ENCODE peak calls at places on chromosome 2, in five cellular contexts. One of them, this sample, is unnamed.

GRCh38 chr2:119338826-119339561 is 27.6 kb downstream of the C2orf76 start:
- DNase-seq in naive thymus-derived CD8-positive, alpha-beta T cell: peak
- DNase-seq in GM13977: peak
- DNase-seq in AG08396: no peak
- DNase-seq in activated naive CD4-positive, alpha-beta T cell: no peak
- DNase-seq in this sample: no peak

GRCh38 chr2:2845267-2845666 is 514.2 kb upstream of the MYT1L start:
- DNase-seq in activated naive CD4-positive, alpha-beta T cell: no peak
- DNase-seq in naive thymus-derived CD8-positive, alpha-beta T cell: no peak
- DNase-seq in GM13977: no peak
- DNase-seq in AG08396: no peak
- DNase-seq in this sample: no peak

GRCh38 chr2:229634574-229635185 is 79.7 kb downstream of the DNER start:
- DNase-seq in naive thymus-derived CD8-positive, alpha-beta T cell: no peak
- DNase-seq in GM13977: no peak
- DNase-seq in activated naive CD4-positive, alpha-beta T cell: no peak
- DNase-seq in AG08396: no peak
- DNase-seq in this sample: no peak

GRCh38 chr2:127739800-127740199 is 38.5 kb downstream of the SFT2D3 start:
- DNase-seq in AG08396: no peak
- DNase-seq in naive thymus-derived CD8-positive, alpha-beta T cell: no peak
- DNase-seq in GM13977: no peak
- DNase-seq in activated naive CD4-positive, alpha-beta T cell: no peak
- DNase-seq in this sample: no peak

GRCh38 chr2:111122631-111123421 is 2.1 kb downstream of the BCL2L11 start:
- DNase-seq in AG08396: peak
- DNase-seq in activated naive CD4-positive, alpha-beta T cell: no peak
- DNase-seq in naive thymus-derived CD8-positive, alpha-beta T cell: peak
- DNase-seq in GM13977: peak
- DNase-seq in this sample: peak

GRCh38 chr2:234243871-234244565 is 193.5 kb downstream of the SPP2 start:
- DNase-seq in AG08396: no peak
- DNase-seq in naive thymus-derived CD8-positive, alpha-beta T cell: no peak
- DNase-seq in GM13977: no peak
- DNase-seq in activated naive CD4-positive, alpha-beta T cell: no peak
- DNase-seq in this sample: no peak

GRCh38 chr2:33859191-33859590 is 260.1 kb upstream of the FAM98A start:
- DNase-seq in naive thymus-derived CD8-positive, alpha-beta T cell: no peak
- DNase-seq in GM13977: no peak
- DNase-seq in AG08396: no peak
- DNase-seq in activated naive CD4-positive, alpha-beta T cell: no peak
- DNase-seq in this sample: no peak

GRCh38 chr2:150846691-150847090 is 359.2 kb upstream of the RND3 start:
- DNase-seq in naive thymus-derived CD8-positive, alpha-beta T cell: no peak
- DNase-seq in AG08396: no peak
- DNase-seq in activated naive CD4-positive, alpha-beta T cell: no peak
- DNase-seq in GM13977: no peak
- DNase-seq in this sample: no peak

GRCh38 chr2:195364015-195364965 is 292.7 kb upstream of the SLC39A10 start:
- DNase-seq in AG08396: peak
- DNase-seq in activated naive CD4-positive, alpha-beta T cell: no peak
- DNase-seq in naive thymus-derived CD8-positive, alpha-beta T cell: no peak
- DNase-seq in GM13977: no peak
- DNase-seq in this sample: peak

GRCh38 chr2:33579226-33579625 is 19.9 kb downstream of the FAM98A start:
- DNase-seq in naive thymus-derived CD8-positive, alpha-beta T cell: no peak
- DNase-seq in AG08396: no peak
- DNase-seq in activated naive CD4-positive, alpha-beta T cell: no peak
- DNase-seq in GM13977: no peak
- DNase-seq in this sample: no peak

GRCh38 chr2:134154269-134154668 is 99.6 kb upstream of the MGAT5 start:
- DNase-seq in naive thymus-derived CD8-positive, alpha-beta T cell: no peak
- DNase-seq in activated naive CD4-positive, alpha-beta T cell: no peak
- DNase-seq in AG08396: no peak
- DNase-seq in GM13977: peak
- DNase-seq in this sample: no peak

GRCh38 chr2:164922119-164922518 is 33.2 kb downstream of the SLC38A11 start:
- DNase-seq in GM13977: no peak
- DNase-seq in naive thymus-derived CD8-positive, alpha-beta T cell: no peak
- DNase-seq in AG08396: peak
- DNase-seq in activated naive CD4-positive, alpha-beta T cell: no peak
- DNase-seq in this sample: peak

GRCh38 chr2:190497428-190497827 is 37.1 kb downstream of the NEMP2 start:
- DNase-seq in naive thymus-derived CD8-positive, alpha-beta T cell: no peak
- DNase-seq in GM13977: no peak
- DNase-seq in activated naive CD4-positive, alpha-beta T cell: no peak
- DNase-seq in AG08396: no peak
- DNase-seq in this sample: no peak

GRCh38 chr2:133642831-133643230 is 74.6 kb upstream of the NCKAP5 start:
- DNase-seq in activated naive CD4-positive, alpha-beta T cell: no peak
- DNase-seq in AG08396: no peak
- DNase-seq in GM13977: no peak
- DNase-seq in naive thymus-derived CD8-positive, alpha-beta T cell: no peak
- DNase-seq in this sample: no peak

GRCh38 chr2:35585972-35586371 is 769.6 kb upstream of the CRIM1 start:
- DNase-seq in naive thymus-derived CD8-positive, alpha-beta T cell: no peak
- DNase-seq in AG08396: no peak
- DNase-seq in GM13977: no peak
- DNase-seq in activated naive CD4-positive, alpha-beta T cell: no peak
- DNase-seq in this sample: peak

GRCh38 chr2:189569295-189569925 is 11.2 kb downstream of the SLC40A1 start:
- DNase-seq in GM13977: no peak
- DNase-seq in AG08396: no peak
- DNase-seq in naive thymus-derived CD8-positive, alpha-beta T cell: no peak
- DNase-seq in activated naive CD4-positive, alpha-beta T cell: no peak
- DNase-seq in this sample: no peak

GRCh38 chr2:150989969-150990368 is 271.7 kb downstream of the RBM43 start:
- DNase-seq in AG08396: no peak
- DNase-seq in GM13977: no peak
- DNase-seq in activated naive CD4-positive, alpha-beta T cell: no peak
- DNase-seq in naive thymus-derived CD8-positive, alpha-beta T cell: no peak
- DNase-seq in this sample: no peak

GRCh38 chr2:238594796-238595749 is 168.3 kb downstream of the ASB1 start:
- DNase-seq in naive thymus-derived CD8-positive, alpha-beta T cell: no peak
- DNase-seq in activated naive CD4-positive, alpha-beta T cell: no peak
- DNase-seq in GM13977: no peak
- DNase-seq in AG08396: no peak
- DNase-seq in this sample: no peak

GRCh38 chr2:149161481-149162225 is 123.2 kb downstream of the LYPD6B start:
- DNase-seq in AG08396: no peak
- DNase-seq in activated naive CD4-positive, alpha-beta T cell: no peak
- DNase-seq in GM13977: no peak
- DNase-seq in naive thymus-derived CD8-positive, alpha-beta T cell: no peak
- DNase-seq in this sample: no peak

GRCh38 chr2:54984476-54984875 is 65.8 kb downstream of the RTN4 start:
- DNase-seq in AG08396: no peak
- DNase-seq in naive thymus-derived CD8-positive, alpha-beta T cell: no peak
- DNase-seq in activated naive CD4-positive, alpha-beta T cell: no peak
- DNase-seq in GM13977: no peak
- DNase-seq in this sample: no peak

GRCh38 chr2:36701918-36702317 is 5.4 kb downstream of the VIT start:
- DNase-seq in AG08396: no peak
- DNase-seq in GM13977: no peak
- DNase-seq in activated naive CD4-positive, alpha-beta T cell: no peak
- DNase-seq in naive thymus-derived CD8-positive, alpha-beta T cell: no peak
- DNase-seq in this sample: no peak

GRCh38 chr2:31170071-31170698 is 31.9 kb upstream of the GALNT14 start:
- DNase-seq in GM13977: peak
- DNase-seq in activated naive CD4-positive, alpha-beta T cell: no peak
- DNase-seq in naive thymus-derived CD8-positive, alpha-beta T cell: peak
- DNase-seq in AG08396: peak
- DNase-seq in this sample: peak

GRCh38 chr2:42980764-42981416 is 188.5 kb upstream of the HAAO start:
- DNase-seq in GM13977: no peak
- DNase-seq in AG08396: no peak
- DNase-seq in activated naive CD4-positive, alpha-beta T cell: no peak
- DNase-seq in naive thymus-derived CD8-positive, alpha-beta T cell: no peak
- DNase-seq in this sample: no peak

GRCh38 chr2:217928324-217929293 is 74.2 kb downstream of the TNS1 start:
- DNase-seq in GM13977: no peak
- DNase-seq in AG08396: no peak
- DNase-seq in activated naive CD4-positive, alpha-beta T cell: no peak
- DNase-seq in naive thymus-derived CD8-positive, alpha-beta T cell: no peak
- DNase-seq in this sample: peak

GRCh38 chr2:29075894-29076700 is 1.8 kb upstream of the PCARE start:
- DNase-seq in AG08396: peak
- DNase-seq in GM13977: no peak
- DNase-seq in activated naive CD4-positive, alpha-beta T cell: no peak
- DNase-seq in naive thymus-derived CD8-positive, alpha-beta T cell: no peak
- DNase-seq in this sample: peak

GRCh38 chr2:54038835-54039234 is 68.0 kb upstream of the PSME4 start:
- DNase-seq in naive thymus-derived CD8-positive, alpha-beta T cell: no peak
- DNase-seq in GM13977: no peak
- DNase-seq in AG08396: no peak
- DNase-seq in activated naive CD4-positive, alpha-beta T cell: no peak
- DNase-seq in this sample: peak

GRCh38 chr2:174439950-174440349 is 44.4 kb downstream of the SCRN3 start:
- DNase-seq in activated naive CD4-positive, alpha-beta T cell: no peak
- DNase-seq in GM13977: no peak
- DNase-seq in AG08396: no peak
- DNase-seq in naive thymus-derived CD8-positive, alpha-beta T cell: no peak
- DNase-seq in this sample: no peak

GRCh38 chr2:96359310-96359709 is 23.7 kb downstream of the NCAPH start:
- DNase-seq in GM13977: no peak
- DNase-seq in naive thymus-derived CD8-positive, alpha-beta T cell: peak
- DNase-seq in AG08396: no peak
- DNase-seq in activated naive CD4-positive, alpha-beta T cell: no peak
- DNase-seq in this sample: no peak

GRCh38 chr2:15313657-15314056 is 247.5 kb downstream of the NBAS start:
- DNase-seq in activated naive CD4-positive, alpha-beta T cell: no peak
- DNase-seq in naive thymus-derived CD8-positive, alpha-beta T cell: no peak
- DNase-seq in GM13977: peak
- DNase-seq in AG08396: no peak
- DNase-seq in this sample: peak

GRCh38 chr2:158688722-158689121 is 106.4 kb upstream of the DAPL1 start:
- DNase-seq in AG08396: peak
- DNase-seq in activated naive CD4-positive, alpha-beta T cell: no peak
- DNase-seq in GM13977: no peak
- DNase-seq in naive thymus-derived CD8-positive, alpha-beta T cell: no peak
- DNase-seq in this sample: peak

GRCh38 chr2:43083278-43083677 is 143.1 kb downstream of the ZFP36L2 start:
- DNase-seq in naive thymus-derived CD8-positive, alpha-beta T cell: no peak
- DNase-seq in AG08396: no peak
- DNase-seq in activated naive CD4-positive, alpha-beta T cell: no peak
- DNase-seq in GM13977: no peak
- DNase-seq in this sample: peak

GRCh38 chr2:9813312-9814128 is 29.8 kb upstream of the TAF1B start:
- DNase-seq in naive thymus-derived CD8-positive, alpha-beta T cell: peak
- DNase-seq in GM13977: peak
- DNase-seq in activated naive CD4-positive, alpha-beta T cell: peak
- DNase-seq in AG08396: peak
- DNase-seq in this sample: peak

GRCh38 chr2:64448069-64448468 is 5.9 kb upstream of the LGALSL start:
- DNase-seq in GM13977: no peak
- DNase-seq in activated naive CD4-positive, alpha-beta T cell: no peak
- DNase-seq in naive thymus-derived CD8-positive, alpha-beta T cell: no peak
- DNase-seq in AG08396: no peak
- DNase-seq in this sample: no peak

This sample was measured in fibroblast of mammary gland.